ENCODE peak calls at places on chromosomes 3 and 15, in seven cellular contexts. K is cerebellum, M is mesothelial cell of epicardium, I is posterior cingulate gyrus, G is left ventricle myocardium superior, P is glutamatergic neuron, N is T-helper 2 cell. T is an unnamed sample.

GRCh38 chr3:38562467-38562925 is 66.4 kb downstream of the EXOG start:
- DNase-seq in M (no peak), I (no peak), K (no peak), N (no peak), P (no peak), G (no peak), T (no peak)

GRCh38 chr3:52233968-52234367 is 5.0 kb downstream of the TWF2 start:
- DNase-seq in K (peak), P (no peak), I (no peak), M (no peak), N (no peak), G (peak), T (no peak)

GRCh38 chr3:39960515-39961403 is 151.3 kb downstream of the MYRIP start:
- DNase-seq in P (no peak), K (no peak), N (no peak), I (no peak), M (no peak), G (no peak), T (no peak)

GRCh38 chr3:134613006-134613520 is 37.8 kb downstream of the KY start:
- DNase-seq in I (no peak), M (peak), P (no peak), N (no peak), K (no peak), G (no peak), T (no peak)

GRCh38 chr3:194952882-194953281 is 267.2 kb downstream of the FAM43A start:
- DNase-seq in P (no peak), M (no peak), N (no peak), G (peak), I (no peak), K (no peak), T (no peak)

GRCh38 chr3:191740712-191741111 is 279.7 kb downstream of the PYDC2 start:
- DNase-seq in N (no peak), K (no peak), G (no peak), I (no peak), M (no peak), P (no peak), T (no peak)

GRCh38 chr15:67103021-67103420 is 37.6 kb downstream of the SMAD3 start:
- DNase-seq in G (no peak), I (no peak), P (no peak), M (no peak), K (no peak), N (no peak), T (no peak)

GRCh38 chr3:60056394-60056793 is 1006.6 kb upstream of the CFAP20DC start:
- DNase-seq in P (no peak), N (no peak), K (no peak), I (no peak), G (no peak), M (no peak), T (no peak)

GRCh38 chr3:179716811-179717210 is 64.0 kb downstream of the USP13 start:
- DNase-seq in M (no peak), G (no peak), K (no peak), I (no peak), P (no peak), N (no peak), T (no peak)

GRCh38 chr15:89993344-89993743 is 7.8 kb upstream of the ZNF710 start:
- DNase-seq in M (no peak), N (no peak), G (no peak), I (peak), K (no peak), P (no peak), T (no peak)

GRCh38 chr3:154955907-154956533 is 124.1 kb upstream of the MME start:
- DNase-seq in M (no peak), P (no peak), I (no peak), K (no peak), N (no peak), G (no peak), T (no peak)

GRCh38 chr3:149015383-149015782 is 24.0 kb downstream of the GYG1 start:
- DNase-seq in M (no peak), I (no peak), G (no peak), N (no peak), P (no peak), K (no peak), T (no peak)

GRCh38 chr3:122947621-122948202 is 79.9 kb downstream of the SEMA5B start:
- DNase-seq in I (no peak), N (no peak), K (no peak), M (no peak), P (no peak), G (no peak), T (no peak)

GRCh38 chr3:29937185-29937584 is 656.3 kb downstream of the RBMS3 start:
- DNase-seq in G (no peak), N (no peak), K (no peak), M (no peak), I (no peak), P (no peak), T (no peak)

GRCh38 chr3:160369784-160370183 is 29.2 kb downstream of the IFT80 start:
- DNase-seq in G (no peak), M (no peak), I (no peak), N (peak), K (no peak), P (no peak), T (no peak)

GRCh38 chr3:26438981-26439884 is 183.3 kb upstream of the LRRC3B start:
- DNase-seq in K (no peak), I (no peak), M (no peak), G (no peak), N (no peak), P (no peak), T (no peak)

GRCh38 chr3:41144631-41145030 is 54.7 kb upstream of the CTNNB1 start:
- DNase-seq in G (no peak), P (no peak), I (no peak), K (peak), M (no peak), N (no peak), T (no peak)

GRCh38 chr15:70316059-70316600 is 218.4 kb upstream of the TLE3 start:
- DNase-seq in N (no peak), P (no peak), M (no peak), I (no peak), G (no peak), K (no peak), T (no peak)

GRCh38 chr15:66748320-66748779 is 46.3 kb downstream of the SMAD6 start:
- DNase-seq in N (no peak), G (no peak), I (no peak), K (no peak), P (no peak), M (no peak), T (no peak)

GRCh38 chr15:28021281-28022039 is 77.7 kb downstream of the OCA2 start:
- DNase-seq in G (peak), N (no peak), K (peak), P (no peak), M (peak), I (peak), T (no peak)

GRCh38 chr15:50906954-50907865 is 1.3 kb upstream of the AP4E1 start:
- DNase-seq in K (peak), N (peak), P (no peak), G (no peak), M (no peak), I (no peak), T (peak)

GRCh38 chr15:83030021-83030420 is 18.6 kb upstream of the C15orf40 start:
- DNase-seq in M (no peak), K (no peak), N (no peak), G (no peak), P (no peak), I (no peak), T (no peak)

GRCh38 chr3:186318135-186318534 is 43.9 kb downstream of the DGKG start:
- DNase-seq in K (no peak), N (no peak), G (no peak), M (no peak), I (no peak), P (no peak), T (no peak)

GRCh38 chr3:184873136-184873535 is 61.2 kb downstream of the VPS8 start:
- DNase-seq in M (no peak), N (no peak), K (no peak), G (no peak), I (no peak), P (no peak), T (no peak)

GRCh38 chr3:121995190-121996137 is 26.6 kb downstream of the ILDR1 start:
- DNase-seq in P (peak), I (peak), M (peak), K (peak), G (peak), N (no peak), T (peak)

GRCh38 chr3:183114374-183114773 is 15.1 kb upstream of the MCCC1 start:
- DNase-seq in P (no peak), I (no peak), G (no peak), K (peak), M (no peak), N (no peak), T (no peak)

GRCh38 chr3:70748593-70748992 is 436.2 kb upstream of the MDFIC2 start:
- DNase-seq in M (no peak), G (no peak), K (no peak), N (no peak), I (no peak), P (no peak), T (no peak)

GRCh38 chr3:14844386-14845170 is 25.8 kb downstream of the FGD5 start:
- DNase-seq in M (no peak), P (no peak), I (no peak), N (no peak), G (no peak), K (no peak), T (no peak)

GRCh38 chr3:81352867-81353266 is 408.6 kb downstream of the GBE1 start:
- DNase-seq in K (no peak), I (no peak), P (no peak), N (no peak), M (no peak), G (no peak), T (no peak)

GRCh38 chr3:8589880-8590556 is 54.6 kb downstream of the SSUH2 start:
- DNase-seq in I (no peak), G (no peak), M (no peak), K (no peak), P (no peak), N (no peak), T (no peak)

GRCh38 chr3:123678108-123678511 is 93.3 kb upstream of the HACD2 start:
- DNase-seq in G (no peak), K (no peak), M (no peak), N (no peak), P (no peak), I (no peak), T (no peak)

GRCh38 chr3:69770219-69770618 is 31.0 kb downstream of the MITF start:
- DNase-seq in P (no peak), G (no peak), N (no peak), I (no peak), M (no peak), K (no peak), T (no peak)

GRCh38 chr3:119311191-119311925 is 17.2 kb downstream of the ARHGAP31 start:
- DNase-seq in I (no peak), P (no peak), N (no peak), K (no peak), G (no peak), M (no peak), T (no peak)

GRCh38 chr15:40754883-40755815 is at the start of gene RMDN3:
- DNase-seq in K (peak), P (peak), N (peak), G (peak), I (peak), M (peak), T (peak)

GRCh38 chr3:197737749-197738462 is 1.2 kb upstream of the RUBCN start:
- DNase-seq in P (no peak), K (no peak), M (no peak), G (no peak), I (no peak), N (no peak), T (no peak)

GRCh38 chr3:158471639-158472294 is 99.2 kb upstream of the MLF1 start:
- DNase-seq in M (no peak), P (no peak), K (no peak), I (no peak), N (no peak), G (no peak), T (no peak)

T was measured in naive thymus-derived CD8-positive, alpha-beta T cell.